ENCODE peak calls at places on chromosomes 12 and 14, in five cellular contexts. One of them, this sample, is unnamed.

GRCh38 chr14:56659964-56660551 is 80.5 kb downstream of the TMEM260 start:
- DNase-seq in IMR-90: peak; percentile 62
- DNase-seq in heart left ventricle: no peak
- DNase-seq in suprapubic skin: no peak
- DNase-seq in uterus: no peak
- DNase-seq in this sample: no peak

GRCh38 chr12:42140901-42141300 is 3.8 kb downstream of the GXYLT1 start:
- DNase-seq in IMR-90: peak; percentile 53
- DNase-seq in heart left ventricle: no peak
- DNase-seq in suprapubic skin: no peak
- DNase-seq in uterus: no peak
- DNase-seq in this sample: no peak

GRCh38 chr14:20427231-20428009 is 8.5 kb downstream of the KLHL33 start:
- DNase-seq in IMR-90: peak; percentile 71
- DNase-seq in heart left ventricle: no peak
- DNase-seq in suprapubic skin: no peak
- DNase-seq in uterus: no peak
- DNase-seq in this sample: no peak

GRCh38 chr12:21221778-21222177 is 90.8 kb downstream of the SLCO1B1 start:
- DNase-seq in IMR-90: no peak
- DNase-seq in heart left ventricle: no peak
- DNase-seq in suprapubic skin: no peak
- DNase-seq in uterus: no peak
- DNase-seq in this sample: no peak

GRCh38 chr12:47221256-47222023 is 141.7 kb upstream of the AMIGO2 start:
- DNase-seq in IMR-90: no peak
- DNase-seq in heart left ventricle: no peak
- DNase-seq in suprapubic skin: no peak
- DNase-seq in uterus: no peak
- DNase-seq in this sample: no peak

GRCh38 chr12:12779529-12779928 is 5.9 kb upstream of the APOLD1 start:
- DNase-seq in IMR-90: peak; percentile 96
- DNase-seq in heart left ventricle: no peak
- DNase-seq in suprapubic skin: no peak
- DNase-seq in uterus: no peak
- DNase-seq in this sample: no peak

GRCh38 chr12:121388421-121388981 is 11.4 kb upstream of the RNF34 start:
- DNase-seq in IMR-90: peak; percentile 94
- DNase-seq in heart left ventricle: no peak
- DNase-seq in suprapubic skin: no peak
- DNase-seq in uterus: no peak
- DNase-seq in this sample: no peak

GRCh38 chr12:57525615-57526383 is 3.2 kb downstream of the MBD6 start:
- DNase-seq in IMR-90: no peak
- DNase-seq in heart left ventricle: no peak
- DNase-seq in suprapubic skin: no peak
- DNase-seq in uterus: no peak
- DNase-seq in this sample: no peak

GRCh38 chr12:70812124-70812523 is 108.4 kb downstream of the PTPRR start:
- DNase-seq in IMR-90: no peak
- DNase-seq in heart left ventricle: no peak
- DNase-seq in suprapubic skin: no peak
- DNase-seq in uterus: no peak
- DNase-seq in this sample: no peak

GRCh38 chr12:67546718-67547117 is 101.8 kb upstream of the DYRK2 start:
- DNase-seq in IMR-90: no peak
- DNase-seq in heart left ventricle: no peak
- DNase-seq in suprapubic skin: no peak
- DNase-seq in uterus: no peak
- DNase-seq in this sample: no peak

GRCh38 chr14:58272589-58273372 is 25.6 kb upstream of the ARID4A start:
- DNase-seq in IMR-90: peak; percentile 53
- DNase-seq in heart left ventricle: peak; percentile 36
- DNase-seq in suprapubic skin: no peak
- DNase-seq in uterus: no peak
- DNase-seq in this sample: no peak

GRCh38 chr14:80554139-80554538 is 342.8 kb upstream of the DIO2 start:
- DNase-seq in IMR-90: peak; percentile 64
- DNase-seq in heart left ventricle: no peak
- DNase-seq in suprapubic skin: no peak
- DNase-seq in uterus: no peak
- DNase-seq in this sample: no peak
- TF ChIP-seq POLR2A in IMR-90: no peak
- TF ChIP-seq POLR2A in heart left ventricle: no peak
- TF ChIP-seq POLR2A in suprapubic skin: no peak
- TF ChIP-seq POLR2A in uterus: no peak
- TF ChIP-seq POLR2A in this sample: no peak

GRCh38 chr14:97747282-97747681 is 950.1 kb downstream of the VRK1 start:
- DNase-seq in IMR-90: no peak
- DNase-seq in heart left ventricle: no peak
- DNase-seq in suprapubic skin: no peak
- DNase-seq in uterus: no peak
- DNase-seq in this sample: no peak
- H3K4me3 ChIP-seq in IMR-90: no peak overlapping the region
- H3K4me3 ChIP-seq in heart left ventricle: no peak overlapping the region
- H3K4me3 ChIP-seq in suprapubic skin: no peak overlapping the region
- H3K4me3 ChIP-seq in uterus: no peak overlapping the region
- H3K4me3 ChIP-seq in this sample: no peak overlapping the region

DNA sequence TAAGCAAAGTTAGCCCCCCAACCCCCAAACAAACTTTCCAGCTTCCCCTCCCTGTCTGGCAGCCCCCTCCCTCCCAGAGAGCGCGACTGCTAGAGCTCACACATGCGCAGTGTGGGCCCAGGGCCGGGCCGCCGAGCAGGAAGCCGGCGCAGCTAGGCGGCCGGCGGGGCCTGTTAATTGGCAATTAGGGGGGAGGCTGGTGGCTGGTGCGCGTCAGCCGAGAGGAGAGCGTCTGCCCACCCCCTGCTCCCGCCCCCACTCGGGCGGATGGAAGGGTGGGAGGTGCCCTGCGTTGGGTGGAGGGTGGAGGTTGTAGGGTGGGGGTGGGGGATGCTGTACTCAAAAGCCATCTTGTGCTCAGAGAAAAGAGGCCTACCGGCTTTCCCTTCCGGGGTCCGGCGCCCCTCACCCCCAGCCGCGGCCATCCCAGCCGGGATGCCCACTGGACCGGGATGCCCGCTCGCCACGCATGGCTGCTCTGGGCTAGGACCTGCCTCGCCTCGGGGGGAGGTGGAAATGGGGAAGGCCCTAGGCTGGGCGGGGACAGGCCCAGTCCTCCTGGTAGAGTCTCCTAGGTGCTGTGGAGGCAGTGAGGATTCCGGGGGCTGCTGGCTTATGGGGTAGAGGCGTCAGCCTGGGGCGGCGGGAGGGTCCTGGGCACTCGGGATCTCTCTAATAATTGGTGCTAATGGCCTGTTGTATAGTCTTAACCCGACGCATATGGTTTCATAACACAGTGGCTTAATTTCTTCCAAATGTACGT is 9.2 kb downstream of the HOXC8 start:
- DNase-seq in IMR-90: peak; percentile 33
- DNase-seq in heart left ventricle: peak; percentile 64
- DNase-seq in suprapubic skin: peak; percentile 94
- DNase-seq in uterus: peak; percentile 62
- DNase-seq in this sample: peak; percentile 80
- TF ChIP-seq POLR2A in IMR-90: no peak
- TF ChIP-seq POLR2A in heart left ventricle: no peak
- TF ChIP-seq POLR2A in suprapubic skin: no peak
- TF ChIP-seq POLR2A in uterus: peak; percentile 39
- TF ChIP-seq POLR2A in this sample: peak; percentile 84

DNA sequence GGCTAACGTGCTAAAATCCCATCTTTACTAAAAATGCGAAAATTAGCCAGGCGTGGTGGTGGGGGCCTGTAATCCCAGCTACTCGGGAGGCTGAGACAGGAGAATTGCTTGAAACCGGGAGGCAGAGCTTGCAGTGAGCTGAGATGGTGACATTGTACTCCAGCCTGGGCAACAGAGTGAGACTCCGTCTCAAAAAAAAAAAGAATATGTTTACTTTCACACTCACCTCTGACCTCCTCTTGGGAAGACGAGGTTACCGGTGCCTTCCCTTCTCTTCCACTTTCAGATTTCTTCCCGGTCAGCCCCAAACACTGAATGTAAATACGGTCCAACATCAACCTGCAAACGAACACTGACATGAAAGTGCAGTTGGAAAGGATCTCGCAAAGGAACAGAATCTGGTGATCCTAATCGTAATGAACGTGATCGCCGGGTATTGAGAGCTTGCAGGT is 31.8 kb upstream of the PPP1R13B start:
- DNase-seq in IMR-90: no peak
- DNase-seq in heart left ventricle: no peak
- DNase-seq in suprapubic skin: no peak
- DNase-seq in uterus: no peak
- DNase-seq in this sample: no peak
- H3K4me3 ChIP-seq in IMR-90: no peak overlapping the region
- H3K4me3 ChIP-seq in heart left ventricle: peak overlapping the region; percentile 34
- H3K4me3 ChIP-seq in suprapubic skin: peak overlapping the region; percentile 23
- H3K4me3 ChIP-seq in uterus: no peak overlapping the region
- H3K4me3 ChIP-seq in this sample: no peak overlapping the region

This sample was measured in gastrocnemius medialis.